ENCODE peak calls at places on chromosomes 2 and 18, in five cellular contexts. P, K, L, C and J are unnamed samples.

GRCh38 chr2:11236335-11236734 is 81.1 kb downstream of the SLC66A3 start:
- DNase-seq in K (no peak), P (no peak), C (no peak), L (no peak), J (no peak)

GRCh38 chr18:61797691-61798590 is 94.9 kb downstream of the RNF152 start:
- DNase-seq in P (no peak), L (no peak), C (no peak), K (no peak), J (no peak)

GRCh38 chr2:152062130-152063091 is 36.4 kb downstream of the CACNB4 start:
- DNase-seq in P (peak; percentile 42), C (no peak), L (peak; percentile 70), K (no peak), J (no peak)

GRCh38 chr18:43830905-43831304 is 553.6 kb upstream of the SYT4 start:
- DNase-seq in C (no peak), P (no peak), L (peak; percentile 11), K (no peak), J (no peak)

GRCh38 chr2:98188351-98189046 is 101.5 kb downstream of the VWA3B start:
- DNase-seq in K (no peak), L (peak; percentile 6), P (no peak), C (peak; percentile 6), J (peak; percentile 12)

GRCh38 chr2:11583840-11584529 is 50.1 kb downstream of the GREB1 start:
- DNase-seq in P (peak; percentile 91), K (peak; percentile 75), L (peak; percentile 94), C (peak; percentile 69), J (peak; percentile 76)

GRCh38 chr18:22448238-22448637 is 30.5 kb upstream of the CTAGE1 start:
- DNase-seq in C (no peak), P (no peak), L (no peak), K (no peak), J (no peak)

GRCh38 chr2:38155-38554 is 8.2 kb downstream of the FAM110C start:
- DNase-seq in K (peak; percentile 79), C (peak; percentile 56), L (no peak), P (no peak), J (no peak)

GRCh38 chr2:201260302-201260800 is at the start of gene CASP8:
- DNase-seq in L (peak; percentile 66), K (peak; percentile 90), C (no peak), P (no peak), J (no peak)

GRCh38 chr2:180947208-180947689 is 33.2 kb upstream of the UBE2E3 start:
- DNase-seq in C (no peak), K (no peak), P (no peak), L (no peak), J (no peak)

GRCh38 chr2:98134138-98134537 is 47.2 kb downstream of the VWA3B start:
- DNase-seq in P (no peak), K (peak; percentile 69), C (no peak), L (no peak), J (no peak)

GRCh38 chr18:11905613-11906012 is 2.5 kb downstream of the MPPE1 start:
- DNase-seq in L (no peak), P (no peak), C (no peak), K (no peak), J (no peak)

GRCh38 chr2:96105994-96106393 is 10.4 kb downstream of the ADRA2B start:
- DNase-seq in L (no peak), C (no peak), K (peak; percentile 4), P (no peak), J (no peak)

GRCh38 chr2:60414731-60415130 is 138.7 kb downstream of the BCL11A start:
- DNase-seq in C (no peak), K (no peak), P (peak; percentile 5), L (peak; percentile 34), J (no peak)

GRCh38 chr18:22088029-22088428 is 81.4 kb upstream of the GATA6 start:
- DNase-seq in L (peak; percentile 6), C (no peak), K (peak; percentile 88), P (no peak), J (no peak)

GRCh38 chr2:106537047-106537446 is 49.9 kb downstream of the CD8B2 start:
- DNase-seq in L (no peak), C (no peak), K (peak; percentile 47), P (no peak), J (no peak)

GRCh38 chr18:6752200-6752873 is 22.8 kb downstream of the ARHGAP28 start:
- DNase-seq in P (peak; percentile 18), C (no peak), K (no peak), L (peak; percentile 41), J (peak; percentile 43)

GRCh38 chr2:33655626-33656025 is 56.5 kb upstream of the FAM98A start:
- DNase-seq in P (no peak), K (no peak), C (no peak), L (no peak), J (no peak)

GRCh38 chr2:214293593-214293992 is 117.3 kb upstream of the VWC2L start:
- DNase-seq in K (no peak), L (no peak), C (no peak), P (no peak), J (no peak)

GRCh38 chr2:7916670-7917069 is 765.2 kb upstream of the ID2 start:
- DNase-seq in L (no peak), P (no peak), K (no peak), C (no peak), J (no peak)

DNA sequence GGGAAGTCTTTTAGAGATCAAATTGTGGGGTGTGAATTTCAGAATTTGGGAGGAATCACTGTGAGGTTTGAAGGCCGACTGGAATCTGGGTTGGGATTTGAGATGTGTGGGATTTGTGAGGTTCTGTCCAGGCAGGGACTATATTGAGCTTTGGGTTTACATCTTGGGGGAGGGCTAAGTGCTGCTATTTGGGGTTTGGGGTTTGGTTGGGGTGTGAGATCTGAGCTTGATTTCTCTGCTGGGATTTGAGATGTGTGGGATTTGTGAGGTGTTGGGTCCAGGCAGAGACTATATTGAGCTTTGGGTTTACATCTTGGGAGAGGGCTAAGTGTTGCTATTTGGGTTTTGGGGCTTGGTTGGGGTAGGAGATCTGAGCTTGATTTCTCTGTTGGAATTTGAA is 864 bp downstream of the GMPPA start:
- DNase-seq in C (no peak), L (no peak), K (no peak), P (no peak), J (no peak)
- H3K4me3 ChIP-seq in C (peak overlapping the region; percentile 91), L (peak overlapping the region; percentile 83), K (peak overlapping the region; percentile 68), P (peak overlapping the region; percentile 81), J (peak overlapping the region; percentile 82)

GRCh38 chr18:58221060-58221725 is 177.2 kb downstream of the NEDD4L start:
- DNase-seq in P (no peak), L (peak; percentile 42), C (peak; percentile 90), K (peak; percentile 85), J (peak; percentile 91)
- TF ChIP-seq CTCF in P (no peak), L (no peak), C (peak; percentile 13), K (no peak), J (no peak)

DNA sequence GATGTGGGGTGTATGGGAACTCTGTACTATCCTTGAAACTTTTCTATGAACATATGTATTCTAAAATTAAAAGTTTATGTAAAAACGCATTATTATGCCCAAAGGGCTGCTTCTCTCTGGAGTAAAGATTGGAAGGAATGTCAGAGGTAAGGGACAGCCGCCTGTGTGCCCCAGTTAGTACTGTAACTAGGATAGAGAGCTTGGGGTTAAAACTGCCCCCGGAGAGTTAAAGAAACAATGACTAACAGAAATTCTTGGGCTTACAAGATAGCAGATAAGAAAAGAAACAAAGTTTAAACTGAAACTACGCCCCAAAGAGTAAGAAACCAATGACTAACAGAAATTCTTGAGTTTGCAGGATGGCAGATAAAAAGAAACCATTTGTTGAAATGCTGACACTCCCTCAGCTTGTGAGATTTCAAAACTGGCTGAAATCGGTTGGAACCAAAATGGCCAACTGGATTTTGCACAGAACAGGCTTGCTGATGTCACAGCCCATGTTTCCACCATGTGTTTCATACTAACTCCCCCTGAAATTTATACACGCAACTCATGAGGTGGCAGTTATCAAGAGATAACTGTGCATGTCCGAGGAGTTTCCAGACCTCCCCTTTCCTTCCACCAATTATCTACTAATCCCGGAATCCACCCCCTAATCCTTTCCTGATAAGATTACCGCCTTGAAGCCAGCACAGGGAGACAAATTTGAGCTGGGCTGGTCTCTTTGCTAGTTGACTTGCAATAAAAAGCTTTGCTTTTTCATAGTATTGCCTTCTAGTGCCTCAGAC is 8.7 kb upstream of the TXNDC2 start:
- DNase-seq in L (peak; percentile 98), P (peak; percentile 88), K (no peak), C (peak; percentile 40), J (peak; percentile 75)
- H3K4me3 ChIP-seq in L (peak overlapping the region; percentile 44), P (peak overlapping the region; percentile 29), K (no peak overlapping the region), C (peak overlapping the region; percentile 21), J (peak overlapping the region; percentile 32)

GRCh38 chr2:88123164-88123974 is 4.5 kb downstream of the FABP1 start:
- DNase-seq in C (no peak), K (no peak), L (no peak), P (no peak), J (no peak)
- TF ChIP-seq CTCF in C (no peak), K (no peak), L (no peak), P (no peak), J (no peak)

GRCh38 chr18:36155960-36156757 is 26.5 kb downstream of the ELP2 start:
- DNase-seq in P (no peak), C (no peak), K (no peak), L (no peak), J (no peak)

GRCh38 chr18:36153771-36154170 is 24.1 kb downstream of the ELP2 start:
- DNase-seq in K (no peak), C (no peak), P (no peak), L (no peak), J (no peak)

GRCh38 chr18:36162981-36163380 is 24.3 kb upstream of the MOCOS start:
- DNase-seq in P (no peak), K (no peak), L (peak; percentile 12), C (no peak), J (no peak)

GRCh38 chr18:36157441-36157840 is 27.7 kb downstream of the ELP2 start:
- DNase-seq in K (no peak), P (no peak), L (no peak), C (no peak), J (no peak)

GRCh38 chr18:36158261-36158867 is 28.7 kb downstream of the ELP2 start:
- DNase-seq in L (peak; percentile 59), K (no peak), P (no peak), C (no peak), J (no peak)
- H3K4me3 ChIP-seq in L (no peak overlapping the region), K (no peak overlapping the region), P (no peak overlapping the region), C (no peak overlapping the region), J (no peak overlapping the region)

DNA sequence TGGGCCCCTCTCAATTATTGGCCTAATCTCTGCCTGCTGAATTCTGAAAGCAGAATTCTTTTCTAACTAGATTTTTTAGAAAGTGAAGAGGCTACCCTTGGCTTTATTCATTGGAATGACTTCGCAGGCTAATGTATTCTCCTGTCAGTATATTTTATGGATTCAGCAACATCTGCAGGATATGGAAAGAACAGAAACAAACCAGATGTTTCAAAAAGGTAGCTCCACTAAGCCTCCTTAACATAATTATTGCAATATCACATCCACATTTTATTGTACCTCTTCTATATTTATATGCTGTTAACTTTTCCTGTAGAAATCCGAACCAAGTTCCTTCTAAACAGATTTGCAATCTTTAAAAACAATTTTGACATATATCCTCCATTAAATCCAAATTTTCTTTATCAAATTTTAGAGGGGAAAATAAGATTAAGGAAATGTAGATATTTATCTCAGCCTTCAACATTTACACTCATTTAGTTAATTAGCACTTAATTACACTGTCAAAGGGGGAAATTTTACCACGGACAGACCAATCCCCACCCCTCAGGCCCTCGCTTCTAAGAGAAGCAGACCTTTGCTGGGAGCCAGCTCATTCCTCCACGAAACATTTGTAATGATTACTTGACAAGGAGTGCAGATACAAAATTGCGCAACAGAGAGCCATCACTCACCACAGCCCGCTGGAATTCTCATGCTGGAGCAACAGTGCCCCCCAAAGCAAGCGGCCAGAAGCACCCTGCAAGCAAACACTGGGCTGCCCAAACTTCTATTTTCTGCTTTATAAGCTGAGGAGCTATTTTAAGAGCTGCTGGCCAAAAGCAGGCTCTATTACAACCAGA is 253.4 kb downstream of the ETAA1 start:
- DNase-seq in C (peak; percentile 6), K (peak; percentile 75), L (peak; percentile 97), P (peak; percentile 90), J (peak; percentile 65)
- TF ChIP-seq CTCF in C (peak; percentile 65), K (peak; percentile 49), L (peak; percentile 91), P (peak; percentile 93), J (peak; percentile 79)

GRCh38 chr2:112643488-112643887 is 2.3 kb upstream of the SLC20A1 start:
- DNase-seq in C (no peak), L (no peak), P (no peak), K (no peak), J (no peak)
- H3K4me3 ChIP-seq in C (no peak overlapping the region), L (no peak overlapping the region), P (no peak overlapping the region), K (no peak overlapping the region), J (no peak overlapping the region)